ENCODE peak calls at places on chromosomes 4 and X, in six cellular contexts. W, H, B, D, V and Y are unnamed samples.

GRCh38 chr4:4677825-4678522 is 136.1 kb upstream of the STX18 start:
- DNase-seq in D (no peak), W (peak; percentile 83), B (no peak), H (no peak), V (no peak), Y (no peak)

GRCh38 chr4:38177035-38177791 is 217.0 kb downstream of the PTTG2 start:
- DNase-seq in W (peak; percentile 53), H (no peak), D (no peak), V (no peak), B (no peak), Y (no peak)

GRCh38 chrX:72268601-72269365 is 8.3 kb downstream of the RPS4X start:
- DNase-seq in W (peak; percentile 75), H (no peak), D (no peak), V (peak; percentile 67), B (no peak), Y (no peak)

GRCh38 chr4:6200922-6201362 is 593 bp upstream of the JAKMIP1 start:
- DNase-seq in W (no peak), D (no peak), H (no peak), V (no peak), B (no peak), Y (no peak)

GRCh38 chr4:65825121-65825520 is 154.8 kb upstream of the EPHA5 start:
- DNase-seq in D (peak; percentile 59), V (no peak), B (no peak), W (no peak), H (no peak), Y (no peak)

GRCh38 chr4:110172972-110173371 is 25.4 kb downstream of the ELOVL6 start:
- DNase-seq in H (no peak), B (no peak), D (no peak), V (no peak), W (no peak), Y (no peak)

GRCh38 chr4:173490256-173490655 is 39.8 kb downstream of the HAND2 start:
- DNase-seq in W (peak; percentile 13), B (no peak), V (no peak), D (no peak), H (no peak), Y (no peak)

GRCh38 chr4:6405417-6405747 is 67.0 kb downstream of the PPP2R2C start:
- DNase-seq in W (no peak), H (no peak), D (no peak), B (no peak), V (no peak), Y (no peak)

GRCh38 chr4:182144621-182145359 is 98.4 kb upstream of the TENM3 start:
- DNase-seq in V (no peak), W (peak; percentile 33), D (peak; percentile 29), H (no peak), B (peak; percentile 25), Y (no peak)

GRCh38 chr4:179071120-179071519 is 1628.9 kb upstream of the AGA start:
- DNase-seq in V (no peak), D (no peak), H (no peak), W (no peak), B (no peak), Y (no peak)

GRCh38 chr4:153166971-153167501 is 37.2 kb upstream of the TRIM2 start:
- DNase-seq in W (peak; percentile 56), B (no peak), D (peak; percentile 73), H (no peak), V (no peak), Y (no peak)

GRCh38 chr4:91325495-91325894 is 978.3 kb upstream of the GRID2 start:
- DNase-seq in W (peak; percentile 3), D (peak; percentile 38), H (no peak), V (no peak), B (no peak), Y (no peak)

GRCh38 chr4:139950568-139950967 is 203.4 kb downstream of the MAML3 start:
- DNase-seq in H (no peak), W (peak; percentile 51), D (peak; percentile 51), B (no peak), V (peak; percentile 88), Y (no peak)

GRCh38 chrX:16711219-16712115 is 1.0 kb downstream of the CTPS2 start:
- DNase-seq in V (no peak), W (peak; percentile 5), H (no peak), D (no peak), B (peak; percentile 16), Y (no peak)

GRCh38 chrX:51568586-51568985 is 50.1 kb downstream of the CENPVL3 start:
- DNase-seq in H (no peak), V (peak; percentile 38), W (peak; percentile 57), D (peak; percentile 64), B (no peak), Y (no peak)

GRCh38 chr4:168667397-168667796 is 170.5 kb downstream of the PALLD start:
- DNase-seq in B (no peak), D (no peak), H (no peak), W (no peak), V (no peak), Y (no peak)

GRCh38 chrX:107826286-107827136 is 845 bp downstream of the MID2 start:
- DNase-seq in B (peak; percentile 47), W (peak; percentile 67), V (peak; percentile 42), H (peak; percentile 30), D (peak; percentile 41), Y (peak; percentile 2)

GRCh38 chrX:121886557-121886956 is 839.1 kb downstream of the GLUD2 start:
- DNase-seq in V (no peak), H (no peak), W (no peak), B (no peak), D (no peak), Y (no peak)

GRCh38 chr4:37561803-37562207 is 124.4 kb downstream of the RELL1 start:
- DNase-seq in W (peak; percentile 36), D (peak; percentile 72), B (no peak), V (no peak), H (no peak), Y (no peak)

GRCh38 chr4:152009046-152009445 is 248.2 kb upstream of the GATB start:
- DNase-seq in H (no peak), V (no peak), B (no peak), D (no peak), W (no peak), Y (no peak)

GRCh38 chrX:103063918-103064434 is at the start of gene BEX1:
- DNase-seq in V (no peak), W (peak; percentile 69), H (no peak), B (no peak), D (peak; percentile 12), Y (no peak)

GRCh38 chr4:158781963-158782362 is 13.1 kb downstream of the FNIP2 start:
- DNase-seq in D (no peak), W (no peak), B (no peak), V (no peak), H (no peak), Y (no peak)

GRCh38 chr4:158778712-158779111 is 9.9 kb downstream of the FNIP2 start:
- DNase-seq in B (peak; percentile 33), W (no peak), D (no peak), H (no peak), V (no peak), Y (peak; percentile 67)

GRCh38 chr4:158786155-158786581 is 17.3 kb downstream of the FNIP2 start:
- DNase-seq in D (no peak), W (no peak), H (no peak), V (no peak), B (no peak), Y (no peak)

GRCh38 chr4:158783775-158784174 is 14.9 kb downstream of the FNIP2 start:
- DNase-seq in B (no peak), W (peak; percentile 68), D (peak; percentile 35), H (no peak), V (no peak), Y (no peak)

GRCh38 chr4:158782539-158783360 is 13.9 kb downstream of the FNIP2 start:
- DNase-seq in B (no peak), D (peak; percentile 57), V (no peak), W (peak; percentile 70), H (no peak), Y (no peak)
- H3K4me1 ChIP-seq in B (peaks cover 87% of the 10 kb centered on the region), D (peaks cover 22% of the 10 kb centered on the region), V (peaks cover 49% of the 10 kb centered on the region), W (peaks cover 39% of the 10 kb centered on the region), H (peaks cover 78% of the 10 kb centered on the region), Y (peaks cover 71% of the 10 kb centered on the region)

DNA sequence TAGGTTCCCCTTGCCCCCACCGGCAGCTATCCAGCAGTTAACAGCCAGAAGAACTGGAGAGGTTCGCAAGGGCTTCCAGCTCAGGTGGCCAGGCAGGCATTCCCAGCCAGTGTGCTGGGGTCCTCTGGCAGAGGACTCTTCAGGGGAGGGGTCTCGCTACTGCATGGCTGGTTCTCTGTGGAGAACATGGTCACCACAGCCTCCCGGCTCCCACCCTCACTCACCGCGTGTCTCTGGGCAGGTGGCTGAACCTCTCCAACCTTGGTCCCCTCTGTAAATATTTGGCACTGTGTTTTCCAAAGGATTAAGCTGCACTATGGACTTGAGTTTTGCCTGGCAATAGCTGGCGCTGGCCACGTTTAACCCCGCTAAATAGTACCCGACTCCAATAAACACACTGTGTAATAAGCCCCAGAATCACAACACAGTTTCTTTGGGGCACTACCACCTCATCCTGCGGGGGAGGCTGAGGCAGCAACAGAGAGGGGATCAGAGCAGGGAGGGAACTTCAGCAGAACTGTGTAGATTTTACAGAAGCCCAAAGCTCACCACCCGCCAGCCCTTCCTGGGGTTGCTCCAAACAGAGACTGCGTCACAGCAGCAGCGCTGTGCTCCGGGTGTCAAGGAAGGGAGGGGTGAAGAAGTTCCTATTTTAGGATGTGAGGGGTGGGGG is 15.2 kb downstream of the BCOR start:
- DNase-seq in B (no peak), H (peak; percentile 38), W (peak; percentile 24), V (no peak), D (no peak), Y (no peak)
- H3K4me1 ChIP-seq in B (peaks cover 21% of the 10 kb centered on the region), H (peaks cover 35% of the 10 kb centered on the region), W (peaks cover 7% of the 10 kb centered on the region), V (peaks cover 28% of the 10 kb centered on the region), D (peaks cover 4% of the 10 kb centered on the region), Y (peaks cover 43% of the 10 kb centered on the region)

GRCh38 chrX:118773782-118774181 is 46.4 kb downstream of the IL13RA1 start:
- DNase-seq in H (no peak), W (no peak), D (peak; percentile 88), V (no peak), B (no peak), Y (no peak)
- H3K4me1 ChIP-seq in H (no peaks in the 10 kb centered on the region), W (no peaks in the 10 kb centered on the region), D (no peaks in the 10 kb centered on the region), V (no peaks in the 10 kb centered on the region), B (no peaks in the 10 kb centered on the region), Y (no peaks in the 10 kb centered on the region)

GRCh38 chr4:185003596-185004351 is 14.5 kb upstream of the HELT start:
- DNase-seq in W (no peak), H (no peak), D (no peak), V (no peak), B (no peak), Y (no peak)

GRCh38 chr4:185004562-185005208 is 13.6 kb upstream of the HELT start:
- DNase-seq in W (no peak), H (peak; percentile 30), V (no peak), D (no peak), B (peak; percentile 27), Y (no peak)

GRCh38 chr4:185002784-185003183 is 15.5 kb upstream of the HELT start:
- DNase-seq in B (no peak), W (no peak), D (no peak), H (no peak), V (no peak), Y (no peak)

DNA sequence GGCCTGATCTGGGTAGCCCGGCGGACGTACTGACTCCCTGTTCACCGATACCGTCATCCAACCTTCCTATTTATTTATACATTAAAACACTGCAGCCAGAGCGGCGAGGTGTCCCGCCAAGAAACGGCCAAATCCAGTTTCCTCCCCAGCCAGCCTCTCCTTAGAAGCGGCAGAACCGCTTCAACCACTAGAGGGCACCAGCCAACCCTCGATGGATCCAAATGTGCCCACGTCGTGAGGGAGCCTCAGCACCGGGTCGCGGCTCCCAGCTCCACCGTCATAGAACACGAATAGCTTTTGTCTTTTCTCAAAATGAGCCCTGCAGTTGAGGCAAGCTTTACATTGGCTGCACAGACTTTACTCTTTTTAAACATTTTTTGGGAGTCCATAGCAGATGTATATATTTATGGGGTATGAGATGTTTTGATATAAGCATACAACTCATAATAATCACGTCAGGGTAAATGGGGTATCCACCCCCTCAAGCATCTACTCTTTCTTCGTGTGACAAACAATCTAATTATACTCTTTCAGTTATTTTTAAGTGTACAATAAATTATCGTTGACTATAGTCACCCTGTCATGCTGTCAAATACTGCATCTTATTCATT is 13.0 kb upstream of the HELT start:
- DNase-seq in B (peak; percentile 80), V (peak; percentile 75), H (peak; percentile 81), D (peak; percentile 63), W (peak; percentile 85), Y (peak; percentile 59)
- H3K4me1 ChIP-seq in B (no peaks in the 10 kb centered on the region), V (no peaks in the 10 kb centered on the region), H (peaks cover 13% of the 10 kb centered on the region), D (peaks cover 5% of the 10 kb centered on the region), W (no peaks in the 10 kb centered on the region), Y (no peaks in the 10 kb centered on the region)